ENCODE peak calls at places on chromosomes 3 and 15, in five cellular contexts. U, X, N, B and J are unnamed samples.
A peak's percentile ranks its signal among the peaks of the same experiment; 100 is the strongest.

GRCh38 chr15:38154837-38155236 is 97.8 kb upstream of the SPRED1 start:
- DNase-seq in N (no peak), X (no peak), B (no peak), U (no peak), J (no peak)

GRCh38 chr15:44011238-44011873 is 183.7 kb downstream of the FRMD5 start:
- DNase-seq in N (no peak), U (no peak), B (no peak), X (no peak), J (no peak)

GRCh38 chr3:13894096-13894811 is 14.4 kb upstream of the WNT7A start:
- DNase-seq in X (no peak), N (no peak), B (no peak), U (no peak), J (no peak)

GRCh38 chr15:45023659-45024320 is 795 bp downstream of the SORD start:
- DNase-seq in B (no peak), N (no peak), U (no peak), X (no peak), J (no peak)

GRCh38 chr15:35256555-35256954 is 171.5 kb upstream of the NANOGP8 start:
- DNase-seq in X (peak; percentile 17), B (no peak), U (no peak), N (no peak), J (no peak)

GRCh38 chr3:42674151-42674550 is 11.2 kb upstream of the KLHL40 start:
- DNase-seq in U (no peak), X (no peak), N (no peak), B (no peak), J (no peak)

GRCh38 chr15:68818671-68819450 is 1.8 kb downstream of the ANP32A start:
- DNase-seq in N (peak; percentile 31), X (peak; percentile 59), U (peak; percentile 19), B (peak; percentile 70), J (peak; percentile 69)

GRCh38 chr3:194189243-194189791 is 53.4 kb downstream of the HES1 start:
- DNase-seq in N (no peak), U (no peak), B (no peak), X (peak; percentile 49), J (no peak)

GRCh38 chr3:120013481-120013880 is 80.8 kb downstream of the GSK3B start:
- DNase-seq in X (peak; percentile 44), N (no peak), B (no peak), U (no peak), J (no peak)

GRCh38 chr15:84702961-84703482 is 12.9 kb downstream of the SEC11A start:
- DNase-seq in B (no peak), N (no peak), X (peak; percentile 83), U (no peak), J (no peak)

GRCh38 chr3:58167431-58168351 is 43.1 kb downstream of the DNASE1L3 start:
- DNase-seq in N (peak; percentile 25), U (peak; percentile 38), B (peak; percentile 85), X (peak; percentile 67), J (peak; percentile 70)